ENCODE peak calls at places on chromosomes 2 and 18, in six cellular contexts. M is right lobe of liver, S is endothelial cell of umbilical vein, Y is BE2C, L is IMR-90, B is H1. T is an unnamed sample.

GRCh38 chr2:157784169-157784822 is 91.8 kb downstream of the ACVR1 start:
- DNase-seq in M (peak; percentile 84), S (peak; percentile 82), Y (no peak), L (peak; percentile 21), B (no peak), T (peak; percentile 76)

GRCh38 chr18:77132369-77133050 is at the start of gene MBP:
- DNase-seq in M (peak; percentile 92), S (no peak), Y (no peak), L (no peak), B (no peak), T (peak; percentile 77)

GRCh38 chr2:219475697-219476604 is 22.7 kb upstream of the GMPPA start:
- DNase-seq in M (peak; percentile 71), S (peak; percentile 45), Y (peak; percentile 90), L (peak; percentile 45), B (no peak), T (no peak)

GRCh38 chr2:153477641-153478288 is 797 bp downstream of the RPRM start:
- DNase-seq in M (no peak), S (no peak), Y (no peak), L (no peak), B (no peak), T (no peak)

GRCh38 chr18:5895886-5896740 is 791 bp upstream of the TMEM200C start:
- DNase-seq in M (peak; percentile 39), S (no peak), Y (no peak), L (peak; percentile 74), B (no peak), T (peak; percentile 75)

GRCh38 chr2:128474014-128474961 is 155.6 kb upstream of the HS6ST1 start:
- DNase-seq in M (no peak), S (no peak), Y (no peak), L (no peak), B (no peak), T (peak; percentile 69)

GRCh38 chr2:241000831-241001321 is 2.5 kb downstream of the SNED1 start:
- DNase-seq in M (no peak), S (no peak), Y (no peak), L (no peak), B (no peak), T (peak; percentile 75)

GRCh38 chr18:79211844-79212243 is 142.7 kb downstream of the ATP9B start:
- DNase-seq in M (no peak), S (no peak), Y (no peak), L (peak; percentile 22), B (no peak), T (no peak)

GRCh38 chr18:36711813-36712444 is 116.9 kb downstream of the TPGS2 start:
- DNase-seq in M (no peak), S (no peak), Y (peak; percentile 60), L (peak; percentile 94), B (no peak), T (no peak)

GRCh38 chr2:5788447-5788846 is 96.3 kb downstream of the SOX11 start:
- DNase-seq in M (no peak), S (no peak), Y (no peak), L (no peak), B (no peak), T (no peak)

GRCh38 chr2:11750422-11750821 is 4.0 kb downstream of the LPIN1 start:
- DNase-seq in M (no peak), S (no peak), Y (no peak), L (no peak), B (no peak), T (no peak)

GRCh38 chr2:1607971-1608688 is 136.2 kb downstream of the PXDN start:
- DNase-seq in M (no peak), S (no peak), Y (no peak), L (peak; percentile 71), B (no peak), T (no peak)

GRCh38 chr2:239983004-239983778 is 42.0 kb downstream of the NDUFA10 start:
- DNase-seq in M (no peak), S (no peak), Y (no peak), L (no peak), B (no peak), T (peak; percentile 1)

GRCh38 chr2:121974919-121975654 is 219.6 kb downstream of the TSN start:
- DNase-seq in M (peak; percentile 35), S (peak; percentile 60), Y (peak; percentile 50), L (peak; percentile 71), B (peak; percentile 27), T (no peak)

GRCh38 chr2:203155406-203155805 is 83.4 kb upstream of the CYP20A1 start:
- DNase-seq in M (no peak), S (no peak), Y (no peak), L (no peak), B (no peak), T (no peak)

GRCh38 chr2:39497077-39497867 is 60.2 kb upstream of the MAP4K3 start:
- DNase-seq in M (no peak), S (no peak), Y (no peak), L (peak; percentile 70), B (no peak), T (no peak)

GRCh38 chr2:74862268-74862964 is 28.5 kb downstream of the HK2 start:
- DNase-seq in M (no peak), S (no peak), Y (peak; percentile 37), L (no peak), B (no peak), T (no peak)

GRCh38 chr2:143736904-143737303 is 607.7 kb downstream of the ARHGAP15 start:
- DNase-seq in M (no peak), S (no peak), Y (peak; percentile 38), L (no peak), B (no peak), T (no peak)

GRCh38 chr2:72846171-72847095 is 20.6 kb upstream of the EXOC6B start:
- DNase-seq in M (no peak), S (no peak), Y (no peak), L (no peak), B (no peak), T (no peak)

GRCh38 chr2:82795446-82795845 is 1663.6 kb downstream of the SUCLG1 start:
- DNase-seq in M (no peak), S (peak; percentile 87), Y (no peak), L (peak; percentile 12), B (no peak), T (no peak)

GRCh38 chr2:3692375-3692774 is 11.0 kb upstream of the DCDC2C start:
- DNase-seq in M (no peak), S (peak; percentile 22), Y (no peak), L (peak; percentile 31), B (no peak), T (no peak)

GRCh38 chr2:241728000-241728399 is 6.4 kb upstream of the D2HGDH start:
- DNase-seq in M (no peak), S (no peak), Y (no peak), L (no peak), B (no peak), T (no peak)

GRCh38 chr18:448116-448515 is 52.4 kb downstream of the COLEC12 start:
- DNase-seq in M (no peak), S (peak; percentile 77), Y (no peak), L (peak; percentile 22), B (no peak), T (no peak)

GRCh38 chr2:121969766-121970639 is 214.6 kb downstream of the TSN start:
- DNase-seq in M (no peak), S (peak; percentile 3), Y (no peak), L (no peak), B (no peak), T (no peak)

GRCh38 chr2:11073251-11073650 is 82.0 kb upstream of the SLC66A3 start:
- DNase-seq in M (no peak), S (peak; percentile 30), Y (peak; percentile 52), L (peak; percentile 50), B (peak; percentile 60), T (no peak)

GRCh38 chr2:167212054-167212648 is 323.9 kb downstream of the XIRP2 start:
- DNase-seq in M (no peak), S (peak; percentile 55), Y (peak; percentile 31), L (peak; percentile 66), B (no peak), T (no peak)

DNA sequence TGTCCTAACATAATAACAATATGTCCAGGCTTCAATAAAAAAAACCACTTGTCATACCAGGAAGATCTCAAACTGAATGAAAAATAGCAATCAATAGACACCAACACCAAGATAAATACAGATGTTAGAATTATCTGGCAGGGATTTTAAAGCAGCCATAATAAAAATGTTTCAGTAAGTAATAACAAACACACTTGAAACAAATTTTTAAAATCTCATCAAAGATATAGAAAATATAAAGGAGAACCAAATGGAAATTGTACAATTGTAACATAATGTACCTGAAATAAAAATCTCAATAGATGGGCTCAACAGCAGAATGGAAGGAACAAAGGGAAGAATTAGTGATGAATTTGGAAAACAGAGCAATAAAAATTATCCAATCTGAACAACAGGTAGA is 128.1 kb downstream of the LYPD6 start:
- DNase-seq in M (no peak), S (no peak), Y (no peak), L (no peak), B (no peak), T (no peak)
- H3K4me3 ChIP-seq in M (no peak overlapping the region), S (no peak overlapping the region), Y (no peak overlapping the region), L (no peak overlapping the region), B (no peak overlapping the region), T (no peak overlapping the region)

GRCh38 chr2:195575879-195576391 is 81.1 kb upstream of the SLC39A10 start:
- DNase-seq in M (no peak), S (peak; percentile 59), Y (no peak), L (peak; percentile 92), B (no peak), T (no peak)
- TF ChIP-seq CTCF in M (peak; percentile 22), S (peak; percentile 1), Y (peak; percentile 38), L (peak; percentile 1), B (peak; percentile 12), T (no peak)

DNA sequence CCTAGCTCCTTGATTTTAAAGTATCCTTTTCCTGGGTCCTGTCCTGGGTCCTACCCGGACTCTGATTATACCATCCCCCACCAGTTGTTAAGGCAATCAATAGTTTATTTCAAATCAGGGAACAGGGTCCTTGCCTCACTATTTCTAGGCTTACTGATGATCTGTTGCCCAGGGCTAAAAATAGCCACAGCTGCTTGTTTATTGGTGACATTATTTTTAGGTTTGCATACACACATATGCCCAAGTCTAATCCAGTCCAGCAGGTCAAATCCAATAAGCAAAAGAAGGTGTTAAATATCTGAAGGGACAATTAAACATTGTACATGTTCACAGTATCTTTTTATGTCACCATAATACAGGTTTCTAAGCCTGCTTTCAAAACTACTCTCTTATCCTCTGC is 66.0 kb downstream of the RAB10 start:
- DNase-seq in M (no peak), S (no peak), Y (no peak), L (no peak), B (no peak), T (no peak)
- H3K4me3 ChIP-seq in M (no peak overlapping the region), S (no peak overlapping the region), Y (no peak overlapping the region), L (no peak overlapping the region), B (no peak overlapping the region), T (no peak overlapping the region)

DNA sequence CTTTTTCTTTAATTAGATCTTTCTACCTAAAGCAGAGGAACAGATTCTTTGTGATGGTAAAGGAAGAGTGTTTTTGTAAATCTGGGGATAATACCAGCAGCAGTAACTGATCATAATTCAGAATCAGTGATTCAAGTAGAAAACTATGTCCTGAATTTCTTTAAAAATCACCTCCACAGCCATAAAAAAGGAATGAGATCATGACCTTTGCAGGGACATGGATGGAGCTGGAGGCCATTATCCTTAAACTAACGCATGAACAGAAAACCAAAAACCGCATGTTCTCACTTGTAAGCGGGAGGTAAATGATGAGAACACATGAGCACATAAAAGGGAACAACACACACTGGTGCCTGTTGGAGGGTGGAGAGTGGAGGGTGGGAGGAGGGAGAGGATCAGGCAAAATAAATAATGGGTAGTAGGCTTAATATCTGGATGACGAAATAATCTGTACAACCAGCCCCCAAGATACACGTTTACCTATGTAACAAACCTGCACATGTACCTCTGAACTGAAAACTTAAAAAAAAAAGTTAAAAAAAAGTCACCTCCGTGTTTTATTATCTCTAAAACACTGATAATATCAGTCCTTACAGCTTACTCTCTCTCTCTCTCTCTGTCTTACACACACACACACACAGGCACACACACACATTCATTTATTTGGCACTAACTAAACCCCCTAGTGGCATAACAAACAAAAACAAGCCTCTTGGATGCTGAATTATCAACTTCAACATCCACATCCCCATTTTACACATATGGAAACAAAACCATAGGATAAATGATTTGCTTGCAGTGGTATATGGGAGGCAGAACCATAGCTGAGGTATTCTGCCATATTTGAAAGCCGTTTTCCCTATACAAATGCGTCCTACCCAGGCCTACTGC is 1.4 kb downstream of the TM4SF20 start:
- DNase-seq in M (no peak), S (no peak), Y (no peak), L (no peak), B (no peak), T (no peak)
- TF ChIP-seq CTCF in M (no peak), S (no peak), Y (peak; percentile 32), L (peak; percentile 8), B (no peak), T (no peak)

T was measured in coronary artery.